ENCODE peak calls at places on chromosome 15, in ten cellular contexts. H is effector memory CD4-positive, alpha-beta T cell; D is dorsolateral prefrontal cortex; L is transverse colon; K is astrocyte of the cerebellum; O is heart left ventricle; J is NT2/D1; W is NB4; F is HepG2; S is neuronal stem cell. U is an unnamed sample.

GRCh38 chr15:62887113-62887570 is 155.4 kb upstream of the TPM1 start:
- DNase-seq in H (no peak), D (no peak), L (no peak), K (peak), O (no peak), J (no peak), W (no peak), F (no peak), S (no peak), U (no peak)

GRCh38 chr15:69919816-69920215 is 177.9 kb downstream of the TLE3 start:
- DNase-seq in H (no peak), D (no peak), L (no peak), K (no peak), O (no peak), J (peak), W (no peak), F (no peak), S (peak), U (no peak)

GRCh38 chr15:45386420-45386819 is 8.1 kb upstream of the GATM start:
- DNase-seq in H (no peak), D (peak), L (no peak), K (no peak), O (peak), J (no peak), W (no peak), F (peak), S (no peak), U (no peak)

GRCh38 chr15:31503256-31503655 is 176.6 kb downstream of the KLF13 start:
- DNase-seq in H (no peak), D (no peak), L (no peak), K (no peak), O (no peak), J (no peak), W (no peak), F (no peak), S (no peak), U (no peak)

GRCh38 chr15:63587527-63587926 is 9.7 kb upstream of the FBXL22 start:
- DNase-seq in H (no peak), D (no peak), L (no peak), K (no peak), O (no peak), J (no peak), W (no peak), F (no peak), S (no peak), U (no peak)

GRCh38 chr15:93829115-93829849 is 402.1 kb upstream of the MCTP2 start:
- DNase-seq in H (no peak), D (no peak), L (no peak), K (no peak), O (no peak), J (no peak), W (peak), F (no peak), S (no peak), U (peak)

GRCh38 chr15:78440375-78441373 is 2.7 kb downstream of the IREB2 start:
- DNase-seq in H (no peak), D (no peak), L (no peak), K (no peak), O (no peak), J (no peak), W (no peak), F (no peak), S (no peak), U (no peak)

GRCh38 chr15:73628976-73629854 is 4.0 kb downstream of the NPTN start:
- DNase-seq in H (no peak), D (no peak), L (no peak), K (no peak), O (no peak), J (no peak), W (peak), F (peak), S (no peak), U (no peak)

GRCh38 chr15:101014921-101015841 is 96.0 kb downstream of the LRRK1 start:
- DNase-seq in H (peak), D (peak), L (peak), K (peak), O (peak), J (peak), W (peak), F (peak), S (peak), U (no peak)

GRCh38 chr15:80251505-80252280 is at the start of gene CTXND1:
- DNase-seq in H (no peak), D (no peak), L (no peak), K (no peak), O (no peak), J (no peak), W (no peak), F (no peak), S (peak), U (no peak)

GRCh38 chr15:76309561-76310330 is 1.5 kb downstream of the ETFA start:
- DNase-seq in H (no peak), D (no peak), L (no peak), K (peak), O (no peak), J (no peak), W (no peak), F (no peak), S (no peak), U (no peak)

GRCh38 chr15:78177447-78177873 is 28.3 kb downstream of the IDH3A start:
- DNase-seq in H (no peak), D (no peak), L (peak), K (peak), O (peak), J (peak), W (peak), F (peak), S (peak), U (no peak)

GRCh38 chr15:90701880-90702630 is 15.1 kb upstream of the BLM start:
- DNase-seq in H (no peak), D (no peak), L (peak), K (no peak), O (peak), J (no peak), W (peak), F (no peak), S (no peak), U (no peak)

GRCh38 chr15:94131875-94132274 is 99.5 kb upstream of the MCTP2 start:
- DNase-seq in H (no peak), D (no peak), L (no peak), K (no peak), O (no peak), J (no peak), W (no peak), F (no peak), S (no peak), U (no peak)

GRCh38 chr15:43086551-43086950 is 19.3 kb downstream of the UBR1 start:
- DNase-seq in H (no peak), D (no peak), L (no peak), K (no peak), O (no peak), J (no peak), W (no peak), F (no peak), S (no peak), U (no peak)

GRCh38 chr15:66101715-66102395 is 151.7 kb downstream of the MEGF11 start:
- DNase-seq in H (no peak), D (peak), L (no peak), K (no peak), O (no peak), J (peak), W (no peak), F (no peak), S (peak), U (no peak)

GRCh38 chr15:42796955-42797779 is 60.2 kb upstream of the CDAN1 start:
- DNase-seq in H (no peak), D (no peak), L (no peak), K (peak), O (no peak), J (no peak), W (peak), F (no peak), S (no peak), U (no peak)

GRCh38 chr15:26981492-26981891 is 10.5 kb downstream of the GABRG3 start:
- DNase-seq in H (no peak), D (no peak), L (no peak), K (no peak), O (no peak), J (no peak), W (peak), F (no peak), S (no peak), U (no peak)

GRCh38 chr15:65638681-65639089 is 16.9 kb downstream of the SLC24A1 start:
- DNase-seq in H (peak), D (no peak), L (no peak), K (peak), O (no peak), J (peak), W (peak), F (peak), S (peak), U (peak)

GRCh38 chr15:36468746-36469145 is 110.7 kb upstream of the CDIN1 start:
- DNase-seq in H (no peak), D (no peak), L (no peak), K (peak), O (no peak), J (no peak), W (no peak), F (no peak), S (no peak), U (peak)

GRCh38 chr15:44286814-44287555 is 1.5 kb upstream of the GOLM2 start:
- DNase-seq in H (no peak), D (no peak), L (no peak), K (no peak), O (no peak), J (no peak), W (peak), F (no peak), S (no peak), U (no peak)

GRCh38 chr15:64571857-64572291 is 111.5 kb downstream of the ZNF609 start:
- DNase-seq in H (no peak), D (no peak), L (no peak), K (no peak), O (no peak), J (no peak), W (peak), F (peak), S (no peak), U (no peak)

GRCh38 chr15:66387176-66388056 is 704 bp downstream of the MAP2K1 start:
- DNase-seq in H (peak), D (peak), L (peak), K (no peak), O (peak), J (peak), W (peak), F (peak), S (peak), U (peak)

GRCh38 chr15:70259030-70259424 is 161.3 kb upstream of the TLE3 start:
- DNase-seq in H (peak), D (peak), L (peak), K (no peak), O (peak), J (no peak), W (peak), F (no peak), S (no peak), U (no peak)

GRCh38 chr15:53880353-53880752 is 97.9 kb upstream of the UNC13C start:
- DNase-seq in H (no peak), D (no peak), L (no peak), K (no peak), O (no peak), J (no peak), W (no peak), F (no peak), S (no peak), U (no peak)
- H3K4me3 ChIP-seq in H (no peak), D (no peak), L (no peak), K (no peak), O (no peak), J (no peak), W (no peak), F (no peak), S (no peak), U (no peak)

GRCh38 chr15:89666147-89666857 is 11.0 kb upstream of the KIF7 start:
- DNase-seq in H (no peak), D (no peak), L (no peak), K (no peak), O (no peak), J (no peak), W (no peak), F (no peak), S (no peak), U (no peak)
- H3K4me3 ChIP-seq in H (no peak), D (peak), L (peak), K (no peak), O (no peak), J (peak), W (no peak), F (peak), S (no peak), U (peak)

GRCh38 chr15:29115093-29115991 is 154.3 kb downstream of the NSMCE3 start:
- DNase-seq in H (no peak), D (no peak), L (no peak), K (no peak), O (no peak), J (no peak), W (no peak), F (no peak), S (no peak), U (no peak)
- H3K4me3 ChIP-seq in H (no peak), D (peak), L (peak), K (peak), O (peak), J (peak), W (no peak), F (no peak), S (peak), U (no peak)

GRCh38 chr15:84816694-84817460 is at the start of gene ALPK3:
- DNase-seq in H (no peak), D (no peak), L (peak), K (no peak), O (peak), J (no peak), W (no peak), F (no peak), S (peak), U (no peak)
- H3K4me3 ChIP-seq in H (no peak), D (peak), L (peak), K (no peak), O (peak), J (peak), W (no peak), F (peak), S (peak), U (no peak)

GRCh38 chr15:68820589-68821189 is at the start of gene ANP32A:
- DNase-seq in H (peak), D (peak), L (peak), K (peak), O (peak), J (peak), W (peak), F (peak), S (peak), U (peak)

GRCh38 chr15:68821190-68821897 is 649 bp upstream of the ANP32A start:
- DNase-seq in H (no peak), D (no peak), L (no peak), K (no peak), O (no peak), J (no peak), W (peak), F (no peak), S (peak), U (no peak)

GRCh38 chr15:68821898-68822380 is 1.2 kb upstream of the ANP32A start:
- DNase-seq in H (no peak), D (no peak), L (no peak), K (no peak), O (no peak), J (no peak), W (peak), F (peak), S (no peak), U (no peak)

GRCh38 chr15:68823561-68823960 is 2.9 kb upstream of the ANP32A start:
- DNase-seq in H (no peak), D (no peak), L (no peak), K (no peak), O (no peak), J (peak), W (no peak), F (no peak), S (no peak), U (no peak)

DNA sequence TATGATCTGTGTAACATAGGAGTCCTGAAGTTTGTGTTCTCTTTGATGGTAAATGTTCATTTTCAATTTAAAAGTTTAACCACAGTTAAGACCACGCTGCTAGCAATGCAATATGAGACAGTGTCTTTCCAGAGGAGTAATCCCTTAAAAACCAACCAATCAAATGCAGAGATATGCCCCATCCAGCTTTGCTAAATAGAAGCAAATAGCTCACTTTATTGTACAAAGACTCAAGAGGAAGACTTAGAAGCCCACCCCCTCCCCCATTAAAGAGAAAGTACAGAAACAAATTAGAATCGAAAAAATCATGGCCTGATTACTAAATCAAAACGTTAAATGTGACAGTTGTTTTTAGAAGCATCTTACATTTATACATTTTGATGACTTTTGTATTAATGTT is 2.1 kb upstream of the ANP32A start:
- DNase-seq in H (no peak), D (no peak), L (no peak), K (no peak), O (no peak), J (no peak), W (no peak), F (no peak), S (no peak), U (no peak)
- H3K4me3 ChIP-seq in H (no peak), D (peak), L (no peak), K (no peak), O (no peak), J (no peak), W (peak), F (no peak), S (no peak), U (no peak)